ENCODE peak calls at places on chromosomes 11 and 22, in eight cellular contexts. I is skeletal muscle cell, D is adrenal gland, L is kidney, J is brain microvascular endothelial cell, B is OCI-LY7, E is thoracic aorta, H is RWPE2. C is an unnamed sample.

GRCh38 chr11:940496-941135 is 14.9 kb downstream of the AP2A2 start:
- DNase-seq in I (no peak), D (no peak), L (peak), J (no peak), B (no peak), E (no peak), H (no peak), C (no peak)

GRCh38 chr11:14259870-14260269 is 99.1 kb downstream of the RRAS2 start:
- DNase-seq in I (no peak), D (no peak), L (no peak), J (no peak), B (no peak), E (no peak), H (no peak), C (no peak)

GRCh38 chr11:111162306-111162705 is 83.2 kb upstream of the POU2AF2 start:
- DNase-seq in I (no peak), D (no peak), L (no peak), J (no peak), B (no peak), E (no peak), H (no peak), C (no peak)

GRCh38 chr11:96085349-96085910 is 161.5 kb upstream of the MTMR2 start:
- DNase-seq in I (no peak), D (no peak), L (no peak), J (no peak), B (no peak), E (no peak), H (no peak), C (no peak)

GRCh38 chr11:76107946-76108345 is 98.4 kb downstream of the WNT11 start:
- DNase-seq in I (no peak), D (no peak), L (no peak), J (no peak), B (no peak), E (no peak), H (no peak), C (no peak)

GRCh38 chr11:112583246-112583893 is 322.7 kb upstream of the PLET1 start:
- DNase-seq in I (no peak), D (no peak), L (no peak), J (no peak), B (no peak), E (no peak), H (no peak), C (no peak)

GRCh38 chr11:44484211-44484610 is 81.3 kb upstream of the CD82 start:
- DNase-seq in I (no peak), D (peak), L (no peak), J (no peak), B (peak), E (no peak), H (no peak), C (peak)

GRCh38 chr11:69442807-69443137 is 38.7 kb upstream of the LINC01488 start:
- DNase-seq in I (no peak), D (peak), L (peak), J (no peak), B (no peak), E (no peak), H (no peak), C (no peak)

GRCh38 chr11:8732276-8732675 is 49.7 kb downstream of the RPL27A start:
- DNase-seq in I (no peak), D (no peak), L (no peak), J (no peak), B (peak), E (no peak), H (no peak), C (peak)

GRCh38 chr11:45917286-45917622 is 423 bp downstream of the PEX16 start:
- DNase-seq in I (no peak), D (peak), L (peak), J (no peak), B (no peak), E (no peak), H (peak), C (no peak)

GRCh38 chr11:117000741-117001096 is 97.5 kb downstream of the SIK3 start:
- DNase-seq in I (no peak), D (no peak), L (no peak), J (no peak), B (no peak), E (no peak), H (no peak), C (no peak)

GRCh38 chr11:108167624-108168023 is 46.3 kb downstream of the ACAT1 start:
- DNase-seq in I (no peak), D (no peak), L (no peak), J (no peak), B (peak), E (no peak), H (no peak), C (no peak)

GRCh38 chr11:108170191-108170590 is 48.8 kb downstream of the ACAT1 start:
- DNase-seq in I (no peak), D (no peak), L (no peak), J (no peak), B (no peak), E (no peak), H (no peak), C (no peak)
- H3K4me3 ChIP-seq in I (no peak), D (peak), L (no peak), J (no peak), B (no peak), E (no peak), H (no peak), C (no peak)

GRCh38 chr11:6482431-6482830 is 1.1 kb downstream of the TIMM10B start:
- DNase-seq in I (no peak), D (no peak), L (no peak), J (no peak), B (no peak), E (no peak), H (no peak), C (no peak)
- H3K4me3 ChIP-seq in I (peak), D (peak), L (peak), J (peak), B (peak), E (peak), H (peak), C (peak)

GRCh38 chr11:71908218-71908617 is 20.2 kb downstream of the XNDC1N start:
- DNase-seq in I (no peak), D (no peak), L (no peak), J (no peak), B (no peak), E (no peak), H (no peak), C (no peak)
- H3K4me3 ChIP-seq in I (no peak), D (no peak), L (no peak), J (no peak), B (no peak), E (no peak), H (no peak), C (no peak)

GRCh38 chr11:65388731-65389130 is 2.3 kb downstream of the FRMD8 start:
- DNase-seq in I (no peak), D (no peak), L (no peak), J (no peak), B (no peak), E (no peak), H (no peak), C (no peak)
- H3K4me3 ChIP-seq in I (no peak), D (no peak), L (no peak), J (peak), B (no peak), E (no peak), H (no peak), C (no peak)

GRCh38 chr11:103110406-103110805 is 1.2 kb downstream of the DYNC2H1 start:
- DNase-seq in I (no peak), D (no peak), L (no peak), J (peak), B (no peak), E (no peak), H (no peak), C (no peak)
- H3K4me3 ChIP-seq in I (peak), D (peak), L (no peak), J (peak), B (no peak), E (peak), H (peak), C (no peak)

GRCh38 chr22:20430101-20430640 is 7.5 kb downstream of the SCARF2 start:
- DNase-seq in I (no peak), D (no peak), L (peak), J (no peak), B (no peak), E (no peak), H (peak), C (no peak)
- H3K4me3 ChIP-seq in I (no peak), D (no peak), L (no peak), J (no peak), B (no peak), E (peak), H (no peak), C (no peak)

GRCh38 chr11:66674964-66675602 is 2.6 kb downstream of the RBM4B start:
- DNase-seq in I (no peak), D (no peak), L (no peak), J (no peak), B (peak), E (no peak), H (no peak), C (no peak)

GRCh38 chr11:66677599-66678375 is at the start of gene RBM4B:
- DNase-seq in I (peak), D (peak), L (peak), J (peak), B (peak), E (peak), H (peak), C (peak)

GRCh38 chr11:66680966-66681645 is 3.4 kb upstream of the RBM4B start:
- DNase-seq in I (no peak), D (no peak), L (peak), J (no peak), B (no peak), E (no peak), H (no peak), C (no peak)

GRCh38 chr11:66676931-66677598 is 622 bp downstream of the RBM4B start:
- DNase-seq in I (no peak), D (no peak), L (no peak), J (no peak), B (no peak), E (no peak), H (no peak), C (no peak)

GRCh38 chr11:66676279-66676919 is 1.3 kb downstream of the RBM4B start:
- DNase-seq in I (no peak), D (no peak), L (no peak), J (no peak), B (peak), E (no peak), H (no peak), C (peak)
- H3K4me3 ChIP-seq in I (peak), D (peak), L (peak), J (peak), B (peak), E (peak), H (no peak), C (peak)

DNA sequence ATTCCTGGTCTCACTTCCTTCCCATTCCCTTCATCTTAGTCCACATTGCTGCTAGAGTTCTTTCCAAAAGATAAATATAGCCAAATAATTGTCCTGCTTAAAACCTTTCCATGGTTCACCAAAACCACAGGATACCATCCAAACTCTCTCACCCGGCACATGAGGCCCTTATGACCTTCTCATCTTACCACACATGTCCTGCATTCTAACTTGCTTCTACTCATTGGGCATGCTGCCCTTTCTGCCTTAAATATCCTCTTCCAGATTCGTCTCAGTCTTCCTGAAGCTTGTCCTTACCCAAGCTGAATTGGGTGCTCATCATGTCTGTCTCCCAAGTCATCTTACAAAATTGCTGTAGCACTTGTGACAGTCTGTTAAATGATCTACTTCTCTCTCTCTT is 114.9 kb downstream of the MPPED2 start:
- DNase-seq in I (no peak), D (no peak), L (no peak), J (no peak), B (no peak), E (no peak), H (no peak), C (no peak)
- H3K4me3 ChIP-seq in I (no peak), D (no peak), L (no peak), J (no peak), B (no peak), E (no peak), H (no peak), C (no peak)

GRCh38 chr11:121927789-121928188 is 188.2 kb downstream of the BLID start:
- DNase-seq in I (no peak), D (no peak), L (no peak), J (no peak), B (no peak), E (no peak), H (no peak), C (no peak)

GRCh38 chr11:121927359-121927758 is 188.7 kb downstream of the BLID start:
- DNase-seq in I (no peak), D (no peak), L (no peak), J (no peak), B (no peak), E (no peak), H (no peak), C (no peak)

GRCh38 chr11:121930004-121930965 is 185.7 kb downstream of the BLID start:
- DNase-seq in I (no peak), D (no peak), L (no peak), J (no peak), B (no peak), E (no peak), H (no peak), C (no peak)

GRCh38 chr11:121929581-121929980 is 186.4 kb downstream of the BLID start:
- DNase-seq in I (peak), D (no peak), L (no peak), J (peak), B (no peak), E (no peak), H (no peak), C (no peak)

GRCh38 chr11:121928597-121929580 is 187.1 kb downstream of the BLID start:
- DNase-seq in I (no peak), D (no peak), L (no peak), J (no peak), B (no peak), E (no peak), H (no peak), C (no peak)
- H3K4me3 ChIP-seq in I (peak), D (peak), L (peak), J (peak), B (no peak), E (peak), H (no peak), C (no peak)

GRCh38 chr11:66641834-66642233 is 3.3 kb downstream of the RBM4 start:
- DNase-seq in I (no peak), D (no peak), L (no peak), J (no peak), B (no peak), E (no peak), H (no peak), C (no peak)
- H3K4me3 ChIP-seq in I (peak), D (peak), L (peak), J (peak), B (peak), E (peak), H (no peak), C (peak)

C was measured in NB4.